ENCODE peak calls at places on chromosomes 13 and 19, in ten cellular contexts. W is aorta; J is HCT116; A is cardiac muscle cell; C is IMR-90; D is testis; K is heart left ventricle; L is ascending aorta; N is CD8-positive, alpha-beta memory T cell; E is CD8-positive, alpha-beta T cell. R is an unnamed sample. For H3K4me1, the result is how much of the 10 kb centered on the place peaks cover.

GRCh38 chr19:38650180-38650775 is 2.8 kb downstream of the ACTN4 start:
- DNase-seq in J (no peak), W (no peak), N (no peak), K (no peak), L (no peak), C (no peak), A (no peak), E (no peak), D (no peak), R (no peak)

GRCh38 chr19:10258080-10258710 is 6.2 kb downstream of the MRPL4 start:
- DNase-seq in E (no peak), C (no peak), W (no peak), N (no peak), K (no peak), L (no peak), A (no peak), D (no peak), J (no peak), R (no peak)

GRCh38 chr13:40389081-40389641 is 277.3 kb downstream of the FOXO1 start:
- DNase-seq in K (no peak), D (no peak), W (no peak), J (no peak), A (no peak), E (peak), N (peak), C (no peak), L (no peak), R (no peak)

GRCh38 chr13:40666905-40667621 is 622 bp upstream of the FOXO1 start:
- DNase-seq in C (no peak), A (peak), W (peak), D (peak), J (no peak), N (no peak), E (peak), L (no peak), K (peak), R (no peak)

GRCh38 chr13:50248537-50249521 is 233.6 kb downstream of the KCNRG start:
- DNase-seq in N (no peak), D (no peak), C (no peak), L (no peak), W (no peak), J (no peak), K (no peak), E (no peak), A (no peak), R (no peak)

GRCh38 chr19:2477732-2478191 is 1.8 kb downstream of the GADD45B start:
- DNase-seq in E (peak), W (peak), L (no peak), K (peak), D (peak), N (peak), C (peak), A (peak), J (no peak), R (no peak)

GRCh38 chr13:56352356-56352755 is 788.4 kb upstream of the PRR20A start:
- DNase-seq in E (no peak), N (no peak), A (no peak), L (no peak), W (no peak), D (no peak), K (no peak), J (no peak), C (no peak), R (no peak)

GRCh38 chr19:28019371-28019770 is 1193.6 kb downstream of the UQCRFS1 start:
- DNase-seq in L (no peak), J (no peak), D (no peak), A (peak), N (no peak), K (no peak), C (no peak), E (no peak), W (no peak), R (no peak)

GRCh38 chr13:20182231-20182846 is 10.4 kb downstream of the GJB2 start:
- DNase-seq in A (peak), D (peak), K (no peak), W (no peak), N (peak), C (peak), E (peak), L (no peak), J (peak), R (peak)

GRCh38 chr19:55212447-55212846 is 3.1 kb upstream of the PTPRH start:
- DNase-seq in K (no peak), W (no peak), C (no peak), D (no peak), A (no peak), L (no peak), N (no peak), E (peak), J (peak), R (no peak)

GRCh38 chr13:97426695-97427094 is 7.3 kb upstream of the RAP2A start:
- DNase-seq in L (no peak), W (no peak), J (no peak), E (no peak), N (no peak), D (no peak), C (no peak), A (no peak), K (no peak), R (no peak)

DNA sequence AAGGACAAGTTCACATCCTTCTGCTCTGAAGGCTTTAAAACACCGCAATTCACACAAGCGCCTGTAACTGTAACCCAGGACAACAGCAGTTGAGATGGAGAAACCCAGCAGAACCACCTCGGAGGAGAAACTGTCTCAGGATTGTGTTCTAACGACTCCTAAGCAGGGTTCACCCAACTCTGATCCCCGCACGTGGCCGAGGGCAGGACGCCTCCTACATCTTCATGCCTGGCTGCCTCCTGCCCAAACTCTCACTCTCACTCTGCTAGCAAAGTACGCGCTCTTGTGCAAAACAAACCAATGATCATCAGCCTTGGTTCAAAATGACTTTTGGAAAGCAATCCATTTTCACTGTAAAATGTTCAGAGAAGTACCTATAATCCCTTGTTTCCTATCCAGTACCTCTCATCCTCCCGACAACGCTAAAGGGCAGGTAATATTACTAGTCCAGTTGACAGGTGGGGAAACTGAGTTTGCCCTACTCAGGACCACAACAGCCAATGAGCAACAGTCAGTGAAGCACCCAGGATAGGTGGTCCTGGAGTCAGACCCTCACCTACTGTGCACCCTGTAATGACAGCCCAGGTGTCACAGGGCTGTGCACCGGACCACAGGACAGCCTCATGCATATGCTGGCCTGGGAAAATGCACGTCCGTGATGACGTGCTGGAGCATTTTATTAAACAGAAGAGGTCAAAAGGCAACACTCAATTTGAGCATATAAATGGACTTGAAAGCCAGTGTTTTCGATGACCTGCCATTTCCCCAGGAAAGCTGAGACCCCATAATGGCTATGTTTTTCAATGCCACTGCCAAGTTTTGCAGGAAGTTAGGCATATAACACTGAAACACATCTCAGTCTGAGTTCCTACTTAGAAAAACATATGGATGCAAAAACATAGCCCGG is 25.4 kb downstream of the EPS15L1 start:
- DNase-seq in J (no peak), C (peak), N (no peak), E (no peak), A (no peak), L (no peak), K (no peak), W (no peak), D (no peak), R (no peak)
- H3K27ac ChIP-seq in J (no peak), C (peak), N (peak), E (no peak), A (peak), L (peak), K (peak), W (no peak), D (no peak), R (no peak)

GRCh38 chr19:19404879-19405860 is at the start of gene GATAD2A:
- DNase-seq in L (peak), E (peak), W (peak), N (peak), A (peak), C (peak), K (peak), J (peak), D (peak), R (peak)
- H3K4me1 ChIP-seq in L (under half), E (under half), W (under half), N (under half), A (under half), C (under half), K (half or more), J (half or more), D (under half), R (under half)

GRCh38 chr13:93435651-93436050 is 209.0 kb downstream of the GPC6 start:
- DNase-seq in K (no peak), N (no peak), D (no peak), J (no peak), W (no peak), E (no peak), L (no peak), A (no peak), C (no peak), R (no peak)
- H3K27ac ChIP-seq in K (no peak), N (no peak), D (no peak), J (no peak), W (no peak), E (no peak), L (no peak), A (no peak), C (no peak), R (no peak)

GRCh38 chr19:47508721-47509120 is 6.1 kb downstream of the NAPA start:
- DNase-seq in L (no peak), C (no peak), E (no peak), A (no peak), J (no peak), D (no peak), N (no peak), W (no peak), K (no peak), R (no peak)
- H3K4me1 ChIP-seq in L (half or more), C (under half), E (under half), A (under half), J (under half), D (half or more), N (under half), W (under half), K (half or more), R (under half)

GRCh38 chr19:6773323-6773931 is 919 bp downstream of the VAV1 start:
- DNase-seq in E (peak), D (no peak), J (no peak), L (no peak), N (peak), W (peak), C (no peak), K (peak), A (no peak), R (peak)

GRCh38 chr19:6774821-6775707 is 2.6 kb downstream of the VAV1 start:
- DNase-seq in D (no peak), A (no peak), K (no peak), L (no peak), C (no peak), J (no peak), N (no peak), W (peak), E (no peak), R (no peak)

GRCh38 chr19:6772866-6773322 is 386 bp downstream of the VAV1 start:
- DNase-seq in N (no peak), J (no peak), W (no peak), A (no peak), E (no peak), D (no peak), C (no peak), L (no peak), K (no peak), R (no peak)

GRCh38 chr19:6769006-6769637 is 1.9 kb upstream of the SH2D3A start:
- DNase-seq in E (no peak), C (peak), A (peak), K (no peak), J (no peak), W (no peak), L (no peak), D (no peak), N (no peak), R (no peak)

GRCh38 chr19:6772028-6772865 is at the start of gene VAV1:
- DNase-seq in J (no peak), L (peak), W (peak), D (peak), E (peak), A (no peak), K (peak), N (peak), C (no peak), R (peak)
- H3K27ac ChIP-seq in J (no peak), L (peak), W (no peak), D (no peak), E (peak), A (no peak), K (peak), N (peak), C (no peak), R (peak)

GRCh38 chr19:58577581-58578429 is 4.7 kb upstream of the MZF1 start:
- DNase-seq in A (no peak), J (no peak), C (no peak), L (no peak), E (no peak), W (no peak), D (no peak), N (no peak), K (no peak), R (no peak)
- H3K4me1 ChIP-seq in A (under half), J (under half), C (under half), L (under half), E (under half), W (under half), D (under half), N (under half), K (under half), R (under half)

GRCh38 chr19:34265221-34265650 is 10.9 kb downstream of the GARRE1 start:
- DNase-seq in L (no peak), K (no peak), N (no peak), W (no peak), J (no peak), A (no peak), D (no peak), E (no peak), C (no peak), R (no peak)
- H3K27ac ChIP-seq in L (peak), K (peak), N (no peak), W (no peak), J (no peak), A (no peak), D (peak), E (no peak), C (no peak), R (no peak)